ENCODE peak calls at places on chromosomes 2 and 18, in seven cellular contexts. M is K562, D is HepG2, N is HCT116, S is H1, H is GM12878, T is SK-N-SH. K is an unnamed sample.

GRCh38 chr2:43218550-43219382 is 7.6 kb downstream of the ZFP36L2 start:
- DNase-seq in M (peak; percentile 53), D (peak; percentile 76), N (no peak), S (no peak), H (no peak), T (no peak), K (no peak)

GRCh38 chr18:9403795-9404564 is 69.4 kb downstream of the TWSG1 start:
- DNase-seq in M (no peak), D (peak; percentile 54), N (no peak), S (peak; percentile 68), H (no peak), T (no peak), K (no peak)

GRCh38 chr18:1995041-1995612 is 576.2 kb downstream of the METTL4 start:
- DNase-seq in M (no peak), D (no peak), N (no peak), S (no peak), H (no peak), T (no peak), K (no peak)

GRCh38 chr2:70946832-70947442 is 11.2 kb downstream of the ATP6V1B1 start:
- DNase-seq in M (peak; percentile 41), D (peak; percentile 67), N (peak; percentile 47), S (peak; percentile 85), H (no peak), T (peak; percentile 71), K (peak; percentile 56)

GRCh38 chr2:233935426-233935825 is 18.3 kb downstream of the TRPM8 start:
- DNase-seq in M (no peak), D (no peak), N (no peak), S (no peak), H (no peak), T (no peak), K (no peak)

GRCh38 chr2:225889452-225889851 is 489.9 kb downstream of the NYAP2 start:
- DNase-seq in M (no peak), D (peak; percentile 57), N (peak; percentile 60), S (no peak), H (no peak), T (peak; percentile 7), K (peak; percentile 18)

GRCh38 chr2:235692671-235693171 is 198.9 kb downstream of the AGAP1 start:
- DNase-seq in M (no peak), D (no peak), N (no peak), S (no peak), H (no peak), T (no peak), K (no peak)

GRCh38 chr2:134269986-134270735 is 16.3 kb downstream of the MGAT5 start:
- DNase-seq in M (no peak), D (no peak), N (no peak), S (no peak), H (no peak), T (no peak), K (no peak)

GRCh38 chr2:155250800-155251199 is 552.3 kb downstream of the KCNJ3 start:
- DNase-seq in M (no peak), D (peak; percentile 9), N (peak; percentile 44), S (no peak), H (no peak), T (peak; percentile 5), K (peak; percentile 7)

GRCh38 chr2:217933326-217933993 is 69.3 kb downstream of the TNS1 start:
- DNase-seq in M (no peak), D (no peak), N (no peak), S (no peak), H (no peak), T (peak; percentile 86), K (no peak)

GRCh38 chr18:76354348-76354747 is 140.7 kb downstream of the ZNF516 start:
- DNase-seq in M (no peak), D (no peak), N (no peak), S (no peak), H (no peak), T (no peak), K (no peak)

GRCh38 chr2:150271952-150272351 is 215.5 kb downstream of the RND3 start:
- DNase-seq in M (no peak), D (no peak), N (no peak), S (no peak), H (no peak), T (no peak), K (no peak)

GRCh38 chr18:33184918-33185317 is 255.6 kb downstream of the CCDC178 start:
- DNase-seq in M (no peak), D (no peak), N (no peak), S (no peak), H (no peak), T (no peak), K (no peak)

GRCh38 chr2:98730851-98731708 is at the start of gene MGAT4A:
- DNase-seq in M (peak; percentile 93), D (peak; percentile 69), N (no peak), S (peak; percentile 75), H (no peak), T (peak; percentile 94), K (no peak)

GRCh38 chr2:7672685-7673071 is 755.5 kb downstream of the RNF144A start:
- DNase-seq in M (no peak), D (no peak), N (no peak), S (no peak), H (no peak), T (no peak), K (no peak)

GRCh38 chr2:98768765-98769476 is 38.0 kb upstream of the MGAT4A start:
- DNase-seq in M (no peak), D (peak; percentile 88), N (no peak), S (no peak), H (no peak), T (no peak), K (no peak)

GRCh38 chr18:62586148-62586774 is 63.4 kb downstream of the ZCCHC2 start:
- DNase-seq in M (peak; percentile 78), D (peak; percentile 29), N (peak; percentile 32), S (peak; percentile 89), H (peak; percentile 34), T (peak; percentile 86), K (peak; percentile 27)

GRCh38 chr2:199855812-199856211 is 4.8 kb upstream of the FTCDNL1 start:
- DNase-seq in M (no peak), D (no peak), N (no peak), S (no peak), H (no peak), T (no peak), K (no peak)

GRCh38 chr2:16960579-16960978 is 294.9 kb upstream of the CYRIA start:
- DNase-seq in M (no peak), D (no peak), N (no peak), S (no peak), H (peak; percentile 12), T (no peak), K (no peak)

GRCh38 chr2:122481717-122482116 is 726.3 kb downstream of the TSN start:
- DNase-seq in M (no peak), D (no peak), N (no peak), S (no peak), H (no peak), T (no peak), K (no peak)

GRCh38 chr18:45690975-45691815 is 32.8 kb upstream of the SLC14A1 start:
- DNase-seq in M (peak; percentile 38), D (peak; percentile 46), N (peak; percentile 62), S (peak; percentile 90), H (no peak), T (peak; percentile 69), K (peak; percentile 53)
- H3K4me3 ChIP-seq in M (no peak overlapping the region), D (no peak overlapping the region), N (no peak overlapping the region), S (no peak overlapping the region), H (no peak overlapping the region), T (no peak overlapping the region), K (no peak overlapping the region)

GRCh38 chr2:195647302-195647701 is 9.7 kb upstream of the SLC39A10 start:
- DNase-seq in M (no peak), D (no peak), N (no peak), S (no peak), H (no peak), T (no peak), K (no peak)

GRCh38 chr2:195651041-195651440 is 6.0 kb upstream of the SLC39A10 start:
- DNase-seq in M (no peak), D (no peak), N (no peak), S (no peak), H (no peak), T (no peak), K (no peak)

GRCh38 chr2:195648780-195649179 is 8.2 kb upstream of the SLC39A10 start:
- DNase-seq in M (no peak), D (no peak), N (no peak), S (no peak), H (no peak), T (no peak), K (no peak)

GRCh38 chr2:195652916-195653315 is 4.1 kb upstream of the SLC39A10 start:
- DNase-seq in M (no peak), D (no peak), N (no peak), S (no peak), H (no peak), T (no peak), K (no peak)

GRCh38 chr2:195649629-195650190 is 7.3 kb upstream of the SLC39A10 start:
- DNase-seq in M (no peak), D (no peak), N (no peak), S (no peak), H (no peak), T (no peak), K (no peak)
- TF ChIP-seq SIN3A in M (no peak), D (no peak), N (no peak), S (no peak), H (no peak), T (no peak), K (no peak)

GRCh38 chr2:31931916-31932315 is 78.9 kb downstream of the MEMO1 start:
- DNase-seq in M (no peak), D (no peak), N (no peak), S (no peak), H (no peak), T (no peak), K (no peak)

GRCh38 chr2:31935370-31935769 is 75.4 kb downstream of the MEMO1 start:
- DNase-seq in M (no peak), D (no peak), N (no peak), S (no peak), H (no peak), T (no peak), K (no peak)

GRCh38 chr2:31937741-31938140 is 73.1 kb downstream of the MEMO1 start:
- DNase-seq in M (no peak), D (no peak), N (no peak), S (no peak), H (no peak), T (no peak), K (no peak)

DNA sequence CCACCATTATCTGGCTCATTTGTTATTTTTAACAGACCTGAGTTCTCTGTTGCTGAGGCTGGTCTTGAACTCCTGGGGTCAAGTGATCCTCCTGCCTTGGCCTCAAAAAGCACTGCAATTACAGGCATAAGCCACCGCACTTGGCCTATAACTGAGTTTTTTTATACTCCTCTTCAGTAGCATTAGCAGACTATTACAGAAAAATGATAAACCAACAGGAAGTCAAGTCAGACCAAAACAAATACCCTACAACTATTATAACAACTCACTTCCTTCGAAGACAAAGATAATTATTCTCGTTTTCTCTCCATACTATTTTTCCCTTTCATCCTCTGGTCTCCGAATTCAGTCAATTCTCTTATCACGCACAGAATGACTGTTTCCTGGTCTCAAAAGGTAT is 78.2 kb downstream of the MEMO1 start:
- DNase-seq in M (no peak), D (no peak), N (no peak), S (no peak), H (no peak), T (no peak), K (no peak)
- H3K4me3 ChIP-seq in M (no peak overlapping the region), D (no peak overlapping the region), N (no peak overlapping the region), S (no peak overlapping the region), H (no peak overlapping the region), T (no peak overlapping the region), K (no peak overlapping the region)

DNA sequence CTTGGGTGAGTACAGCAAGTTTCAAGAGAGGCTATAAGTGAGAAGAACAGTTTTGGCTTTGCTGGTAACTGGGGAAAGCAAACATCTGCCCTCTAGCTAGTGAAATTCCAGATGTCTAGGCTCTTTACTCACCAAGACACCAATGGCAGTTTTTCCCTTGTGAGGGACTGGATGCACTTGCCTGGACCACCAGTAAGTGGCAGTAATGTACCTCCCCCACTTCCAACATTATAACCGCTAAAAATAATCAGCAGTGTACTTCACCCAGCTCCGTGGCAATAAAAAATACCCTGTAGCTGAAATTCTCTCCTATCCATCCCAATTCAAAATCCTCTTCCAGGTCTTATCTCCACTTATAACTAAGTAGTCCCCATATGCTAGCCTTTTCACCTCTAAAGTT is 383.9 kb downstream of the ARHGAP15 start:
- DNase-seq in M (peak; percentile 26), D (peak; percentile 16), N (peak; percentile 19), S (peak; percentile 53), H (peak; percentile 5), T (peak; percentile 27), K (peak; percentile 24)
- TF ChIP-seq SIN3A in M (no peak), D (no peak), N (no peak), S (no peak), H (no peak), T (no peak), K (no peak)

K was measured in Panc1.